ENCODE peak calls at places on chromosomes 3 and 15, in eight cellular contexts. One of them, this sample, is unnamed.

GRCh38 chr15:89395996-89396395 is 61.4 kb upstream of the POLG start:
- DNase-seq in psoas muscle: no peak
- DNase-seq in IMR-90: no peak
- DNase-seq in astrocyte of the spinal cord: no peak
- DNase-seq in PC-3: peak
- DNase-seq in fibroblast of villous mesenchyme: peak
- DNase-seq in GM12878: no peak
- DNase-seq in heart left ventricle: no peak
- DNase-seq in this sample: peak

GRCh38 chr15:62094398-62094797 is 27.6 kb downstream of the C2CD4A start:
- DNase-seq in psoas muscle: no peak
- DNase-seq in IMR-90: no peak
- DNase-seq in astrocyte of the spinal cord: no peak
- DNase-seq in PC-3: no peak
- DNase-seq in fibroblast of villous mesenchyme: no peak
- DNase-seq in GM12878: no peak
- DNase-seq in heart left ventricle: no peak
- DNase-seq in this sample: no peak

GRCh38 chr3:194076486-194076885 is 59.5 kb upstream of the HES1 start:
- DNase-seq in psoas muscle: no peak
- DNase-seq in IMR-90: no peak
- DNase-seq in astrocyte of the spinal cord: no peak
- DNase-seq in PC-3: no peak
- DNase-seq in fibroblast of villous mesenchyme: no peak
- DNase-seq in GM12878: no peak
- DNase-seq in heart left ventricle: no peak
- DNase-seq in this sample: no peak

GRCh38 chr15:38665586-38665985 is 101.0 kb upstream of the RASGRP1 start:
- DNase-seq in psoas muscle: no peak
- DNase-seq in IMR-90: no peak
- DNase-seq in astrocyte of the spinal cord: no peak
- DNase-seq in PC-3: no peak
- DNase-seq in fibroblast of villous mesenchyme: no peak
- DNase-seq in GM12878: no peak
- DNase-seq in heart left ventricle: no peak
- DNase-seq in this sample: no peak

GRCh38 chr15:61383421-61383820 is 154.3 kb upstream of the RORA start:
- DNase-seq in psoas muscle: no peak
- DNase-seq in IMR-90: peak
- DNase-seq in astrocyte of the spinal cord: peak
- DNase-seq in PC-3: no peak
- DNase-seq in fibroblast of villous mesenchyme: peak
- DNase-seq in GM12878: no peak
- DNase-seq in heart left ventricle: no peak
- DNase-seq in this sample: peak

GRCh38 chr3:37072892-37073291 is 79.6 kb downstream of the MLH1 start:
- DNase-seq in psoas muscle: no peak
- DNase-seq in IMR-90: peak
- DNase-seq in astrocyte of the spinal cord: peak
- DNase-seq in PC-3: peak
- DNase-seq in fibroblast of villous mesenchyme: peak
- DNase-seq in GM12878: no peak
- DNase-seq in heart left ventricle: no peak
- DNase-seq in this sample: peak

GRCh38 chr3:151203053-151203420 is at the start of gene GPR171:
- DNase-seq in psoas muscle: no peak
- DNase-seq in IMR-90: no peak
- DNase-seq in astrocyte of the spinal cord: no peak
- DNase-seq in PC-3: no peak
- DNase-seq in fibroblast of villous mesenchyme: no peak
- DNase-seq in GM12878: peak
- DNase-seq in heart left ventricle: no peak
- DNase-seq in this sample: no peak

GRCh38 chr3:9744162-9744561 is 5.6 kb upstream of the OGG1 start:
- DNase-seq in psoas muscle: no peak
- DNase-seq in IMR-90: no peak
- DNase-seq in astrocyte of the spinal cord: no peak
- DNase-seq in PC-3: no peak
- DNase-seq in fibroblast of villous mesenchyme: no peak
- DNase-seq in GM12878: no peak
- DNase-seq in heart left ventricle: no peak
- DNase-seq in this sample: no peak

GRCh38 chr3:116432795-116433194 is 12.5 kb downstream of the LSAMP start:
- DNase-seq in psoas muscle: no peak
- DNase-seq in IMR-90: peak
- DNase-seq in astrocyte of the spinal cord: no peak
- DNase-seq in PC-3: no peak
- DNase-seq in fibroblast of villous mesenchyme: no peak
- DNase-seq in GM12878: no peak
- DNase-seq in heart left ventricle: no peak
- DNase-seq in this sample: no peak

GRCh38 chr3:126439346-126439967 is 36.2 kb downstream of the ZXDC start:
- DNase-seq in psoas muscle: no peak
- DNase-seq in IMR-90: no peak
- DNase-seq in astrocyte of the spinal cord: no peak
- DNase-seq in PC-3: no peak
- DNase-seq in fibroblast of villous mesenchyme: no peak
- DNase-seq in GM12878: no peak
- DNase-seq in heart left ventricle: no peak
- DNase-seq in this sample: no peak

GRCh38 chr3:57910988-57911387 is 97.2 kb upstream of the FLNB start:
- DNase-seq in psoas muscle: no peak
- DNase-seq in IMR-90: peak
- DNase-seq in astrocyte of the spinal cord: no peak
- DNase-seq in PC-3: peak
- DNase-seq in fibroblast of villous mesenchyme: no peak
- DNase-seq in GM12878: no peak
- DNase-seq in heart left ventricle: no peak
- DNase-seq in this sample: no peak

GRCh38 chr3:157542711-157543485 is 39.7 kb upstream of the VEPH1 start:
- DNase-seq in psoas muscle: peak
- DNase-seq in IMR-90: peak
- DNase-seq in astrocyte of the spinal cord: peak
- DNase-seq in PC-3: peak
- DNase-seq in fibroblast of villous mesenchyme: peak
- DNase-seq in GM12878: no peak
- DNase-seq in heart left ventricle: peak
- DNase-seq in this sample: peak

GRCh38 chr3:48015451-48016182 is 599 bp downstream of the MAP4 start:
- DNase-seq in psoas muscle: no peak
- DNase-seq in IMR-90: peak
- DNase-seq in astrocyte of the spinal cord: no peak
- DNase-seq in PC-3: no peak
- DNase-seq in fibroblast of villous mesenchyme: peak
- DNase-seq in GM12878: no peak
- DNase-seq in heart left ventricle: no peak
- DNase-seq in this sample: peak

GRCh38 chr15:88636039-88636438 is 2.8 kb upstream of the ISG20 start:
- DNase-seq in psoas muscle: no peak
- DNase-seq in IMR-90: no peak
- DNase-seq in astrocyte of the spinal cord: no peak
- DNase-seq in PC-3: peak
- DNase-seq in fibroblast of villous mesenchyme: no peak
- DNase-seq in GM12878: no peak
- DNase-seq in heart left ventricle: no peak
- DNase-seq in this sample: no peak

GRCh38 chr15:58392611-58393161 is 39.1 kb upstream of the LIPC start:
- DNase-seq in psoas muscle: no peak
- DNase-seq in IMR-90: no peak
- DNase-seq in astrocyte of the spinal cord: no peak
- DNase-seq in PC-3: peak
- DNase-seq in fibroblast of villous mesenchyme: peak
- DNase-seq in GM12878: no peak
- DNase-seq in heart left ventricle: no peak
- DNase-seq in this sample: no peak

GRCh38 chr15:82950295-82950694 is 2.2 kb downstream of the HOMER2 start:
- DNase-seq in psoas muscle: no peak
- DNase-seq in IMR-90: no peak
- DNase-seq in astrocyte of the spinal cord: no peak
- DNase-seq in PC-3: no peak
- DNase-seq in fibroblast of villous mesenchyme: no peak
- DNase-seq in GM12878: no peak
- DNase-seq in heart left ventricle: no peak
- DNase-seq in this sample: no peak

GRCh38 chr15:69808756-69809155 is 289.0 kb downstream of the TLE3 start:
- DNase-seq in psoas muscle: no peak
- DNase-seq in IMR-90: peak
- DNase-seq in astrocyte of the spinal cord: no peak
- DNase-seq in PC-3: no peak
- DNase-seq in fibroblast of villous mesenchyme: peak
- DNase-seq in GM12878: no peak
- DNase-seq in heart left ventricle: no peak
- DNase-seq in this sample: peak

GRCh38 chr15:90037961-90038633 is 37.0 kb downstream of the ZNF710 start:
- DNase-seq in psoas muscle: peak
- DNase-seq in IMR-90: peak
- DNase-seq in astrocyte of the spinal cord: no peak
- DNase-seq in PC-3: no peak
- DNase-seq in fibroblast of villous mesenchyme: peak
- DNase-seq in GM12878: peak
- DNase-seq in heart left ventricle: no peak
- DNase-seq in this sample: no peak

GRCh38 chr3:11565492-11565891 is 78.2 kb downstream of the VGLL4 start:
- DNase-seq in psoas muscle: no peak
- DNase-seq in IMR-90: no peak
- DNase-seq in astrocyte of the spinal cord: no peak
- DNase-seq in PC-3: no peak
- DNase-seq in fibroblast of villous mesenchyme: no peak
- DNase-seq in GM12878: no peak
- DNase-seq in heart left ventricle: no peak
- DNase-seq in this sample: no peak

GRCh38 chr3:164677317-164677716 is 401.0 kb downstream of the SI start:
- DNase-seq in psoas muscle: no peak
- DNase-seq in IMR-90: no peak
- DNase-seq in astrocyte of the spinal cord: no peak
- DNase-seq in PC-3: no peak
- DNase-seq in fibroblast of villous mesenchyme: no peak
- DNase-seq in GM12878: no peak
- DNase-seq in heart left ventricle: no peak
- DNase-seq in this sample: no peak

GRCh38 chr3:184505053-184505452 is 56.5 kb upstream of the EPHB3 start:
- DNase-seq in psoas muscle: no peak
- DNase-seq in IMR-90: no peak
- DNase-seq in astrocyte of the spinal cord: no peak
- DNase-seq in PC-3: no peak
- DNase-seq in fibroblast of villous mesenchyme: no peak
- DNase-seq in GM12878: no peak
- DNase-seq in heart left ventricle: no peak
- DNase-seq in this sample: peak

GRCh38 chr3:170180107-170180951 is 1.2 kb downstream of the PHC3 start:
- DNase-seq in psoas muscle: no peak
- DNase-seq in IMR-90: peak
- DNase-seq in astrocyte of the spinal cord: peak
- DNase-seq in PC-3: peak
- DNase-seq in fibroblast of villous mesenchyme: peak
- DNase-seq in GM12878: no peak
- DNase-seq in heart left ventricle: no peak
- DNase-seq in this sample: no peak

DNA sequence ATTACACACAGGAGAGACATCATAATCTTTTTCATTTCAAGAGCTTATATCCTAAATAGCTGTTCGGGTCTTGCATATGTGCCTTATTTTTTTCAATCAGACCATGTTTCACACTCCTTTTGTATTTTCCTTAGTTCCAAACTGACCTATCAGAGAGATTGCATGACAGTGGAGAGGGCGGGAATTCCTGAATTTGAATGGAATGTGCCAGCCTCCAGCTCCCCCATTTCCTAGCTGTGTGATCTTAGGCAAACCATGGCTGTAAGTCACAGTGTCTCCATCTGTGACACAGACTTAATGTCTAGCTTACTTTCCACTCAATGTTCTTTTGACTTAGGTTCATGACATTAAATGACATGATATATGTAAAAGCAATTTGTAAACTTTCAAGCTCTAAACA is 62.0 kb upstream of the CSTA start:
- DNase-seq in psoas muscle: no peak
- DNase-seq in IMR-90: no peak
- DNase-seq in astrocyte of the spinal cord: no peak
- DNase-seq in PC-3: no peak
- DNase-seq in fibroblast of villous mesenchyme: no peak
- DNase-seq in GM12878: no peak
- DNase-seq in heart left ventricle: no peak
- DNase-seq in this sample: no peak
- H3K4me3 ChIP-seq in psoas muscle: no peak
- H3K4me3 ChIP-seq in IMR-90: no peak
- H3K4me3 ChIP-seq in astrocyte of the spinal cord: no peak
- H3K4me3 ChIP-seq in PC-3: no peak
- H3K4me3 ChIP-seq in fibroblast of villous mesenchyme: no peak
- H3K4me3 ChIP-seq in GM12878: no peak
- H3K4me3 ChIP-seq in heart left ventricle: no peak
- H3K4me3 ChIP-seq in this sample: no peak

GRCh38 chr3:121834734-121835709 is at the start of the genes EAF2 and IQCB1:
- DNase-seq in psoas muscle: peak
- DNase-seq in IMR-90: peak
- DNase-seq in astrocyte of the spinal cord: peak
- DNase-seq in PC-3: peak
- DNase-seq in fibroblast of villous mesenchyme: peak
- DNase-seq in GM12878: peak
- DNase-seq in heart left ventricle: peak
- DNase-seq in this sample: peak
- TF ChIP-seq CTCF in psoas muscle: peak
- TF ChIP-seq CTCF in IMR-90: peak
- TF ChIP-seq CTCF in astrocyte of the spinal cord: no peak
- TF ChIP-seq CTCF in PC-3: no peak
- TF ChIP-seq CTCF in fibroblast of villous mesenchyme: no peak
- TF ChIP-seq CTCF in GM12878: peak
- TF ChIP-seq CTCF in heart left ventricle: no peak
- TF ChIP-seq CTCF in this sample: no peak

DNA sequence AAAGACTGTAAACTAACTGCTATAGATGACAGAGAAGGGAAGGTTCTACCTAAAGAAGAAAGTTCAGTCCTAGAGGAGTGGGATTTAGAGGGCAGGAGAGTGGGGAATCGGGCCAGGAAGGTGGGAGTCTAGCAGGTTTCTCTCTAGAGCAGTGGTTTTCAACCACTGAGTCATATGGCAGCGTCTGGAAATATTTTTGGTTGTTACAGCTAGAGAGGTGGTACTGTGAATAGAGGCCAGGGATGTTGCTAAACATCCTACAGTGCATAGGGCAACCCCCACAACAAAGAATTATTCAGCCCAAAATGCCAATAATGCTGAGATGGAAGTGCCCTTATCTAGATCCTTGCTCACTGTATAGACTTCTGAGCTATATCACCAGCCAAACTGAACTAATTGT is 28.7 kb downstream of the ATP1B3 start:
- DNase-seq in psoas muscle: no peak
- DNase-seq in IMR-90: peak
- DNase-seq in astrocyte of the spinal cord: peak
- DNase-seq in PC-3: no peak
- DNase-seq in fibroblast of villous mesenchyme: no peak
- DNase-seq in GM12878: no peak
- DNase-seq in heart left ventricle: no peak
- DNase-seq in this sample: peak
- H3K4me3 ChIP-seq in psoas muscle: no peak
- H3K4me3 ChIP-seq in IMR-90: no peak
- H3K4me3 ChIP-seq in astrocyte of the spinal cord: no peak
- H3K4me3 ChIP-seq in PC-3: no peak
- H3K4me3 ChIP-seq in fibroblast of villous mesenchyme: no peak
- H3K4me3 ChIP-seq in GM12878: no peak
- H3K4me3 ChIP-seq in heart left ventricle: no peak
- H3K4me3 ChIP-seq in this sample: no peak

DNA sequence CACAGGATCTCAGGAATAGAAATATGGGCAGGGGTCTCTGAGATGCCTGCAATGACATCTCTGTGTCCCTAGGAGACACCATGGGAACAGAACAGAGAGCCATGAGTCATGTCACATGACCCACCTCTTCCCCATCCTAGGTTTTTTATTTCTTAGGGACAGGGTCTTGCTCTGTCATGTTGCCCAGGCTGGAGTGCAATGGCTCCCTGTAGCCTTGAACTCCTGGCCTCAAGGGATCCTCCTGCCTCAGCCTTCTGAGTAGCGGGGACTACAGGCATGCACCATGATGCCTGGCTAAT is 6.4 kb downstream of the ALPK3 start:
- DNase-seq in psoas muscle: no peak
- DNase-seq in IMR-90: no peak
- DNase-seq in astrocyte of the spinal cord: no peak
- DNase-seq in PC-3: no peak
- DNase-seq in fibroblast of villous mesenchyme: no peak
- DNase-seq in GM12878: no peak
- DNase-seq in heart left ventricle: no peak
- DNase-seq in this sample: no peak
- TF ChIP-seq CTCF in psoas muscle: no peak
- TF ChIP-seq CTCF in IMR-90: no peak
- TF ChIP-seq CTCF in astrocyte of the spinal cord: no peak
- TF ChIP-seq CTCF in PC-3: no peak
- TF ChIP-seq CTCF in fibroblast of villous mesenchyme: no peak
- TF ChIP-seq CTCF in GM12878: no peak
- TF ChIP-seq CTCF in heart left ventricle: no peak
- TF ChIP-seq CTCF in this sample: no peak

This sample was measured in AG10803.